ENCODE peak calls at places on chromosome 10, in five cellular contexts. D, T, I, S and F are unnamed samples.

GRCh38 chr10:132914732-132915131 is 27.6 kb downstream of the CFAP46 start:
- DNase-seq in D (no peak), T (peak; percentile 1), I (no peak), S (no peak), F (no peak)

GRCh38 chr10:4541292-4541691 is 284.7 kb upstream of the AKR1E2 start:
- DNase-seq in D (peak; percentile 74), T (peak; percentile 19), I (peak; percentile 90), S (peak; percentile 41), F (no peak)

GRCh38 chr10:18474111-18474455 is 177.3 kb downstream of the NSUN6 start:
- DNase-seq in D (no peak), T (no peak), I (no peak), S (no peak), F (no peak)

GRCh38 chr10:111233439-111233838 is 156.6 kb downstream of the ADRA2A start:
- DNase-seq in D (no peak), T (no peak), I (no peak), S (no peak), F (no peak)

GRCh38 chr10:124614003-124614659 is 130.0 kb downstream of the FAM53B start:
- DNase-seq in D (no peak), T (no peak), I (no peak), S (no peak), F (no peak)

GRCh38 chr10:76086571-76087260 is 655.3 kb downstream of the LRMDA start:
- DNase-seq in D (peak; percentile 60), T (peak; percentile 76), I (peak; percentile 80), S (no peak), F (peak; percentile 24)

GRCh38 chr10:3468919-3469638 is 296.5 kb upstream of the PITRM1 start:
- DNase-seq in D (peak; percentile 75), T (peak; percentile 23), I (peak; percentile 94), S (no peak), F (peak; percentile 41)

GRCh38 chr10:133310399-133310755 is 1.7 kb downstream of the ZNF511 start:
- DNase-seq in D (peak; percentile 54), T (no peak), I (no peak), S (no peak), F (no peak)

GRCh38 chr10:24889636-24890035 is 62.8 kb downstream of the PRTFDC1 start:
- DNase-seq in D (no peak), T (no peak), I (peak; percentile 21), S (no peak), F (no peak)

GRCh38 chr10:59895629-59896116 is 10.7 kb downstream of the CCDC6 start:
- DNase-seq in D (no peak), T (peak; percentile 47), I (no peak), S (no peak), F (no peak)

GRCh38 chr10:59891919-59892318 is 14.4 kb downstream of the CCDC6 start:
- DNase-seq in D (no peak), T (no peak), I (no peak), S (no peak), F (no peak)

GRCh38 chr10:59892697-59893096 is 13.7 kb downstream of the CCDC6 start:
- DNase-seq in D (peak; percentile 65), T (no peak), I (no peak), S (no peak), F (peak; percentile 13)

GRCh38 chr10:59896186-59896585 is 10.2 kb downstream of the CCDC6 start:
- DNase-seq in D (peak; percentile 69), T (peak; percentile 63), I (no peak), S (no peak), F (no peak)

GRCh38 chr10:59894114-59894513 is 12.2 kb downstream of the CCDC6 start:
- DNase-seq in D (peak; percentile 79), T (peak; percentile 69), I (peak; percentile 87), S (no peak), F (peak; percentile 86)
- H3K27ac ChIP-seq in D (peak overlapping the region; percentile 44), T (peak overlapping the region; percentile 81), I (no peak overlapping the region), S (peak overlapping the region; percentile 72), F (peak overlapping the region; percentile 17)

DNA sequence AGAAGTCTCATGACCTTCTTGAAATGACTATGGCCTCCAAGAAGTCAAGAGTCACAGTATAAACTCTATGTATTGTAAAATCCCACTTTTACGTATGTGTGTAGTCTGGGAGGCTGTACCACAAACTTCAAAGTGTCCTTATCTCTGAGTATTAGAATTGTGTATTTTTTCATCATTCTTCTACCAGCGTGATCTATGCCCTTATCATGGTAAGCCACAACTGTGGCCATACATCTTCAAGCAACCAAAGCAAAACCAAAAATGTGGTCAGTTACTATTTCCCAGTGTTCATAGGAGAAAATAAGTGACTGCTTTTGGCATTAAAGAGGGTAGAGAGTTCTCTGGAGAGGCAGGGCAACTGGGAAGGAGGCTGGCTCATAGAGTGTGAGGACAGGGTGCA is 42.8 kb downstream of the SPOCK2 start:
- DNase-seq in D (no peak), T (no peak), I (peak; percentile 67), S (no peak), F (no peak)
- H3K27ac ChIP-seq in D (no peak overlapping the region), T (no peak overlapping the region), I (no peak overlapping the region), S (peak overlapping the region; percentile 87), F (no peak overlapping the region)

GRCh38 chr10:48885376-48885775 is 54.3 kb downstream of the LRRC18 start:
- DNase-seq in D (no peak), T (no peak), I (no peak), S (no peak), F (no peak)
- H3K27ac ChIP-seq in D (no peak overlapping the region), T (no peak overlapping the region), I (no peak overlapping the region), S (no peak overlapping the region), F (no peak overlapping the region)

GRCh38 chr10:17387861-17388503 is 66.4 kb downstream of the ST8SIA6 start:
- DNase-seq in D (no peak), T (no peak), I (no peak), S (no peak), F (no peak)
- H3K27ac ChIP-seq in D (no peak overlapping the region), T (peak overlapping the region; percentile 16), I (no peak overlapping the region), S (no peak overlapping the region), F (no peak overlapping the region)

GRCh38 chr10:93573051-93573909 is 6.8 kb downstream of the FFAR4 start:
- DNase-seq in D (peak; percentile 80), T (no peak), I (no peak), S (peak; percentile 27), F (no peak)
- H3K27ac ChIP-seq in D (no peak overlapping the region), T (no peak overlapping the region), I (no peak overlapping the region), S (no peak overlapping the region), F (no peak overlapping the region)

GRCh38 chr10:13892871-13893270 is 306.1 kb downstream of the PRPF18 start:
- DNase-seq in D (no peak), T (no peak), I (no peak), S (no peak), F (no peak)

GRCh38 chr10:13893926-13894325 is 307.2 kb downstream of the PRPF18 start:
- DNase-seq in D (no peak), T (no peak), I (peak; percentile 28), S (no peak), F (no peak)

GRCh38 chr10:13891542-13892431 is 305.0 kb downstream of the PRPF18 start:
- DNase-seq in D (peak; percentile 57), T (no peak), I (peak; percentile 34), S (no peak), F (peak; percentile 91)

GRCh38 chr10:13890617-13891541 is 304.1 kb downstream of the PRPF18 start:
- DNase-seq in D (peak; percentile 76), T (no peak), I (peak; percentile 62), S (no peak), F (no peak)

GRCh38 chr10:13894412-13895093 is 307.8 kb downstream of the PRPF18 start:
- DNase-seq in D (no peak), T (no peak), I (peak; percentile 28), S (no peak), F (no peak)
- H3K27ac ChIP-seq in D (no peak overlapping the region), T (no peak overlapping the region), I (no peak overlapping the region), S (no peak overlapping the region), F (no peak overlapping the region)

GRCh38 chr10:66187096-66187733 is 738.6 kb upstream of the LRRTM3 start:
- DNase-seq in D (no peak), T (no peak), I (peak; percentile 0), S (no peak), F (no peak)
- H3K27ac ChIP-seq in D (no peak overlapping the region), T (no peak overlapping the region), I (peak overlapping the region; percentile 52), S (no peak overlapping the region), F (no peak overlapping the region)

DNA sequence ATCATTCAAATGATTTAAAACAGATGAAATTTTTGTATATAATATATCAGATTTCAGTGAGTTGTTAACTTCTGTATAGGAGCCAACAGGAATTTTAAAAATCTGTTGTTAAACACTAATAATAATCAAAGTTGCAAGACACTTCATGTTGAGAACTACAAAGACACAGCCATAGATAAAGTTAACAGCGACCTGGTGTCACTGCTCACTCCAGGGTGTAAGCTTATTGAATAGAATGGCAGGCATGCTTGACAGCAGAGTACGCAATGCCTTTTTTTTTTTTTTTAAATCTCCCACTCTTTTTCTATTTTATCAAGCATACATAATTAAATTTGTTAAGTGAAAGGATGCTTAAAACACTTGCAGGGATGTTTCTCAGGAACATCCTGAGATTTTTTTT is 32.0 kb downstream of the PCDH15 start:
- DNase-seq in D (no peak), T (no peak), I (no peak), S (no peak), F (no peak)
- H3K27ac ChIP-seq in D (no peak overlapping the region), T (no peak overlapping the region), I (no peak overlapping the region), S (no peak overlapping the region), F (no peak overlapping the region)